ENCODE peak calls at places on chromosomes 5 and 9, in seven cellular contexts. One of them, this sample, is unnamed.
A peak's percentile ranks its signal among the peaks of the same experiment; 100 is the strongest.

GRCh38 chr5:158435161-158435616 is 576.2 kb upstream of the CLINT1 start:
- DNase-seq in AG09309: no peak
- DNase-seq in testis: no peak
- DNase-seq in GM13976: no peak
- DNase-seq in CD4-positive, alpha-beta T cell: no peak
- DNase-seq in endothelial cell: no peak
- DNase-seq in cardiac muscle cell: no peak
- DNase-seq in this sample: no peak

GRCh38 chr5:26719824-26720223 is 318.6 kb downstream of the CDH9 start:
- DNase-seq in AG09309: no peak
- DNase-seq in testis: no peak
- DNase-seq in GM13976: no peak
- DNase-seq in CD4-positive, alpha-beta T cell: no peak
- DNase-seq in endothelial cell: no peak
- DNase-seq in cardiac muscle cell: no peak
- DNase-seq in this sample: no peak

GRCh38 chr5:96572864-96573512 is 89.2 kb upstream of the CAST start:
- DNase-seq in AG09309: peak; percentile 73
- DNase-seq in testis: no peak
- DNase-seq in GM13976: no peak
- DNase-seq in CD4-positive, alpha-beta T cell: no peak
- DNase-seq in endothelial cell: no peak
- DNase-seq in cardiac muscle cell: peak; percentile 78
- DNase-seq in this sample: no peak

GRCh38 chr5:66519626-66520025 is 76.6 kb upstream of the MAST4 start:
- DNase-seq in AG09309: no peak
- DNase-seq in testis: no peak
- DNase-seq in GM13976: no peak
- DNase-seq in CD4-positive, alpha-beta T cell: no peak
- DNase-seq in endothelial cell: no peak
- DNase-seq in cardiac muscle cell: no peak
- DNase-seq in this sample: no peak

GRCh38 chr5:109411627-109412026 is 1.9 kb upstream of the PJA2 start:
- DNase-seq in AG09309: peak; percentile 82
- DNase-seq in testis: no peak
- DNase-seq in GM13976: no peak
- DNase-seq in CD4-positive, alpha-beta T cell: no peak
- DNase-seq in endothelial cell: no peak
- DNase-seq in cardiac muscle cell: peak; percentile 86
- DNase-seq in this sample: no peak

GRCh38 chr5:178291969-178292825 is 59.6 kb upstream of the PHYKPL start:
- DNase-seq in AG09309: no peak
- DNase-seq in testis: no peak
- DNase-seq in GM13976: no peak
- DNase-seq in CD4-positive, alpha-beta T cell: no peak
- DNase-seq in endothelial cell: no peak
- DNase-seq in cardiac muscle cell: no peak
- DNase-seq in this sample: no peak

GRCh38 chr5:4294878-4295277 is 699.2 kb downstream of the IRX1 start:
- DNase-seq in AG09309: no peak
- DNase-seq in testis: no peak
- DNase-seq in GM13976: no peak
- DNase-seq in CD4-positive, alpha-beta T cell: no peak
- DNase-seq in endothelial cell: no peak
- DNase-seq in cardiac muscle cell: no peak
- DNase-seq in this sample: no peak

GRCh38 chr9:112784020-112784788 is 33.6 kb downstream of the SNX30 start:
- DNase-seq in AG09309: no peak
- DNase-seq in testis: no peak
- DNase-seq in GM13976: no peak
- DNase-seq in CD4-positive, alpha-beta T cell: no peak
- DNase-seq in endothelial cell: peak; percentile 15
- DNase-seq in cardiac muscle cell: peak; percentile 52
- DNase-seq in this sample: no peak

GRCh38 chr5:79305706-79306105 is 69.8 kb downstream of the JMY start:
- DNase-seq in AG09309: no peak
- DNase-seq in testis: no peak
- DNase-seq in GM13976: no peak
- DNase-seq in CD4-positive, alpha-beta T cell: no peak
- DNase-seq in endothelial cell: no peak
- DNase-seq in cardiac muscle cell: no peak
- DNase-seq in this sample: no peak

GRCh38 chr9:106890621-106891020 is 27.7 kb downstream of the ZNF462 start:
- DNase-seq in AG09309: no peak
- DNase-seq in testis: no peak
- DNase-seq in GM13976: no peak
- DNase-seq in CD4-positive, alpha-beta T cell: no peak
- DNase-seq in endothelial cell: no peak
- DNase-seq in cardiac muscle cell: peak; percentile 57
- DNase-seq in this sample: no peak

GRCh38 chr5:1118738-1119137 is 6.9 kb upstream of the SLC12A7 start:
- DNase-seq in AG09309: no peak
- DNase-seq in testis: peak; percentile 87
- DNase-seq in GM13976: no peak
- DNase-seq in CD4-positive, alpha-beta T cell: no peak
- DNase-seq in endothelial cell: no peak
- DNase-seq in cardiac muscle cell: peak; percentile 25
- DNase-seq in this sample: no peak

GRCh38 chr9:70600479-70600878 is 186.0 kb upstream of the KLF9 start:
- DNase-seq in AG09309: peak; percentile 75
- DNase-seq in testis: peak; percentile 58
- DNase-seq in GM13976: no peak
- DNase-seq in CD4-positive, alpha-beta T cell: no peak
- DNase-seq in endothelial cell: no peak
- DNase-seq in cardiac muscle cell: peak; percentile 88
- DNase-seq in this sample: no peak

GRCh38 chr5:112529525-112529924 is 110.4 kb upstream of the EPB41L4A start:
- DNase-seq in AG09309: no peak
- DNase-seq in testis: no peak
- DNase-seq in GM13976: no peak
- DNase-seq in CD4-positive, alpha-beta T cell: no peak
- DNase-seq in endothelial cell: no peak
- DNase-seq in cardiac muscle cell: peak; percentile 27
- DNase-seq in this sample: no peak
- TF ChIP-seq CTCF in AG09309: peak; percentile 21
- TF ChIP-seq CTCF in testis: peak; percentile 42
- TF ChIP-seq CTCF in GM13976: no peak
- TF ChIP-seq CTCF in CD4-positive, alpha-beta T cell: no peak
- TF ChIP-seq CTCF in endothelial cell: no peak
- TF ChIP-seq CTCF in cardiac muscle cell: peak; percentile 36
- TF ChIP-seq CTCF in this sample: no peak

GRCh38 chr5:176561259-176561658 is 12.1 kb downstream of the CDHR2 start:
- DNase-seq in AG09309: no peak
- DNase-seq in testis: no peak
- DNase-seq in GM13976: no peak
- DNase-seq in CD4-positive, alpha-beta T cell: no peak
- DNase-seq in endothelial cell: no peak
- DNase-seq in cardiac muscle cell: no peak
- DNase-seq in this sample: no peak

GRCh38 chr5:176562189-176562588 is 13.0 kb downstream of the CDHR2 start:
- DNase-seq in AG09309: no peak
- DNase-seq in testis: no peak
- DNase-seq in GM13976: no peak
- DNase-seq in CD4-positive, alpha-beta T cell: no peak
- DNase-seq in endothelial cell: no peak
- DNase-seq in cardiac muscle cell: no peak
- DNase-seq in this sample: no peak

GRCh38 chr5:176557846-176558245 is 8.7 kb downstream of the CDHR2 start:
- DNase-seq in AG09309: no peak
- DNase-seq in testis: no peak
- DNase-seq in GM13976: no peak
- DNase-seq in CD4-positive, alpha-beta T cell: no peak
- DNase-seq in endothelial cell: no peak
- DNase-seq in cardiac muscle cell: no peak
- DNase-seq in this sample: no peak

GRCh38 chr5:176560364-176560763 is 11.2 kb downstream of the CDHR2 start:
- DNase-seq in AG09309: no peak
- DNase-seq in testis: no peak
- DNase-seq in GM13976: no peak
- DNase-seq in CD4-positive, alpha-beta T cell: no peak
- DNase-seq in endothelial cell: no peak
- DNase-seq in cardiac muscle cell: no peak
- DNase-seq in this sample: no peak

DNA sequence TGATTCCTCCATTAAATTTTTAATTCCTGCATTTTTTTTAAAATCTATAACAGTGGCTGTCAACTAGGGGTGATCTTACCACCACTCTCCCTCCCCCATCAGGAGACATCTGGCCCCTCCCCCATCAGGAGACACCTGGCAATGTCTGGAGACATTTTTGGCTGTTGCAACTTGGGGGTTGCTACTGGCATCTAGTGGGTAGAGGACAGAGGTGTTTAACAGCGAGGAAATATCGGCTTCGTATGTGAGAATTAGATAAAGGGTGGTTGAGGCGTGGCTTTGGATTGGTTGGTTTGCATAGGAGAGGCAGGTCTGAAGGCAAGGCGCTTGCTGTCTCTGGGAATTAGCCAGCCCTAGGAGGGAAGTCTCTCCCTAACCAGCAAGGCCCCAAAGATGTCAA is 10.5 kb downstream of the CDHR2 start:
- DNase-seq in AG09309: no peak
- DNase-seq in testis: no peak
- DNase-seq in GM13976: no peak
- DNase-seq in CD4-positive, alpha-beta T cell: peak; percentile 37
- DNase-seq in endothelial cell: no peak
- DNase-seq in cardiac muscle cell: no peak
- DNase-seq in this sample: no peak
- TF ChIP-seq CTCF in AG09309: no peak
- TF ChIP-seq CTCF in testis: no peak
- TF ChIP-seq CTCF in GM13976: no peak
- TF ChIP-seq CTCF in CD4-positive, alpha-beta T cell: no peak
- TF ChIP-seq CTCF in endothelial cell: no peak
- TF ChIP-seq CTCF in cardiac muscle cell: no peak
- TF ChIP-seq CTCF in this sample: no peak

GRCh38 chr9:5869315-5870019 is 21.2 kb upstream of the MLANA start:
- DNase-seq in AG09309: no peak
- DNase-seq in testis: no peak
- DNase-seq in GM13976: peak; percentile 42
- DNase-seq in CD4-positive, alpha-beta T cell: no peak
- DNase-seq in endothelial cell: peak; percentile 15
- DNase-seq in cardiac muscle cell: no peak
- DNase-seq in this sample: no peak
- TF ChIP-seq CTCF in AG09309: peak; percentile 24
- TF ChIP-seq CTCF in testis: no peak
- TF ChIP-seq CTCF in GM13976: no peak
- TF ChIP-seq CTCF in CD4-positive, alpha-beta T cell: no peak
- TF ChIP-seq CTCF in endothelial cell: peak; percentile 27
- TF ChIP-seq CTCF in cardiac muscle cell: peak; percentile 24
- TF ChIP-seq CTCF in this sample: no peak

GRCh38 chr5:75049581-75050274 is 2.6 kb downstream of the GCNT4 start:
- DNase-seq in AG09309: no peak
- DNase-seq in testis: peak; percentile 78
- DNase-seq in GM13976: peak; percentile 54
- DNase-seq in CD4-positive, alpha-beta T cell: peak; percentile 68
- DNase-seq in endothelial cell: peak; percentile 62
- DNase-seq in cardiac muscle cell: peak; percentile 75
- DNase-seq in this sample: no peak
- TF ChIP-seq CTCF in AG09309: peak; percentile 80
- TF ChIP-seq CTCF in testis: peak; percentile 55
- TF ChIP-seq CTCF in GM13976: peak; percentile 49
- TF ChIP-seq CTCF in CD4-positive, alpha-beta T cell: peak; percentile 89
- TF ChIP-seq CTCF in endothelial cell: peak; percentile 70
- TF ChIP-seq CTCF in cardiac muscle cell: peak; percentile 87
- TF ChIP-seq CTCF in this sample: no peak